ENCODE peak calls at places on chromosomes 2 and 18, in eight cellular contexts. One of them, this sample, is unnamed.

GRCh38 chr2:178237488-178238143 is 43.3 kb downstream of the OSBPL6 start:
- DNase-seq in OCI-LY7: no peak
- DNase-seq in stimulated activated CD4-positive, alpha-beta T cell treated with anti-CD3 and anti-CD28 coated beads, Interleukin-4, amount 100 ng/mL, for 48 hours: no peak
- DNase-seq in activated CD8-positive, alpha-beta memory T cell treated with anti-CD3 and anti-CD28 coated beads, Interleukin-2, amount 50 U/mL, for 48 hours: no peak
- DNase-seq in central memory CD4-positive, alpha-beta T cell: no peak
- DNase-seq in cardiac fibroblast: peak; percentile 9
- DNase-seq in activated CD4-positive, CD25-positive, alpha-beta regulatory T cell: no peak
- DNase-seq in WTC11: no peak
- DNase-seq in this sample: no peak

GRCh38 chr2:69797836-69798465 is 31.5 kb upstream of the GMCL1 start:
- DNase-seq in activated CD8-positive, alpha-beta memory T cell treated with anti-CD3 and anti-CD28 coated beads, Interleukin-2, amount 50 U/mL, for 48 hours: no peak
- DNase-seq in stimulated activated CD4-positive, alpha-beta T cell treated with anti-CD3 and anti-CD28 coated beads, Interleukin-4, amount 100 ng/mL, for 48 hours: no peak
- DNase-seq in WTC11: no peak
- DNase-seq in central memory CD4-positive, alpha-beta T cell: no peak
- DNase-seq in activated CD4-positive, CD25-positive, alpha-beta regulatory T cell: no peak
- DNase-seq in OCI-LY7: no peak
- DNase-seq in cardiac fibroblast: peak; percentile 36
- DNase-seq in this sample: no peak

GRCh38 chr2:29047083-29047840 is 27.1 kb downstream of the PCARE start:
- DNase-seq in WTC11: no peak
- DNase-seq in activated CD4-positive, CD25-positive, alpha-beta regulatory T cell: no peak
- DNase-seq in central memory CD4-positive, alpha-beta T cell: no peak
- DNase-seq in activated CD8-positive, alpha-beta memory T cell treated with anti-CD3 and anti-CD28 coated beads, Interleukin-2, amount 50 U/mL, for 48 hours: no peak
- DNase-seq in OCI-LY7: no peak
- DNase-seq in stimulated activated CD4-positive, alpha-beta T cell treated with anti-CD3 and anti-CD28 coated beads, Interleukin-4, amount 100 ng/mL, for 48 hours: no peak
- DNase-seq in cardiac fibroblast: no peak
- DNase-seq in this sample: no peak

GRCh38 chr18:27656167-27656778 is 471.2 kb upstream of the CHST9 start:
- DNase-seq in activated CD8-positive, alpha-beta memory T cell treated with anti-CD3 and anti-CD28 coated beads, Interleukin-2, amount 50 U/mL, for 48 hours: no peak
- DNase-seq in cardiac fibroblast: peak; percentile 44
- DNase-seq in OCI-LY7: no peak
- DNase-seq in central memory CD4-positive, alpha-beta T cell: no peak
- DNase-seq in WTC11: no peak
- DNase-seq in stimulated activated CD4-positive, alpha-beta T cell treated with anti-CD3 and anti-CD28 coated beads, Interleukin-4, amount 100 ng/mL, for 48 hours: no peak
- DNase-seq in activated CD4-positive, CD25-positive, alpha-beta regulatory T cell: no peak
- DNase-seq in this sample: no peak

GRCh38 chr2:232411901-232412629 is 5.4 kb downstream of the ALPG start:
- DNase-seq in stimulated activated CD4-positive, alpha-beta T cell treated with anti-CD3 and anti-CD28 coated beads, Interleukin-4, amount 100 ng/mL, for 48 hours: no peak
- DNase-seq in activated CD4-positive, CD25-positive, alpha-beta regulatory T cell: no peak
- DNase-seq in OCI-LY7: no peak
- DNase-seq in WTC11: no peak
- DNase-seq in central memory CD4-positive, alpha-beta T cell: no peak
- DNase-seq in activated CD8-positive, alpha-beta memory T cell treated with anti-CD3 and anti-CD28 coated beads, Interleukin-2, amount 50 U/mL, for 48 hours: no peak
- DNase-seq in cardiac fibroblast: no peak
- DNase-seq in this sample: no peak

GRCh38 chr18:46833899-46834298 is 77.0 kb upstream of the ST8SIA5 start:
- DNase-seq in activated CD4-positive, CD25-positive, alpha-beta regulatory T cell: no peak
- DNase-seq in activated CD8-positive, alpha-beta memory T cell treated with anti-CD3 and anti-CD28 coated beads, Interleukin-2, amount 50 U/mL, for 48 hours: no peak
- DNase-seq in central memory CD4-positive, alpha-beta T cell: no peak
- DNase-seq in OCI-LY7: no peak
- DNase-seq in stimulated activated CD4-positive, alpha-beta T cell treated with anti-CD3 and anti-CD28 coated beads, Interleukin-4, amount 100 ng/mL, for 48 hours: no peak
- DNase-seq in cardiac fibroblast: no peak
- DNase-seq in WTC11: no peak
- DNase-seq in this sample: no peak

GRCh38 chr2:3451926-3452671 is 67.2 kb downstream of the ADI1 start:
- DNase-seq in WTC11: no peak
- DNase-seq in OCI-LY7: no peak
- DNase-seq in stimulated activated CD4-positive, alpha-beta T cell treated with anti-CD3 and anti-CD28 coated beads, Interleukin-4, amount 100 ng/mL, for 48 hours: no peak
- DNase-seq in activated CD8-positive, alpha-beta memory T cell treated with anti-CD3 and anti-CD28 coated beads, Interleukin-2, amount 50 U/mL, for 48 hours: peak; percentile 43
- DNase-seq in central memory CD4-positive, alpha-beta T cell: no peak
- DNase-seq in cardiac fibroblast: no peak
- DNase-seq in activated CD4-positive, CD25-positive, alpha-beta regulatory T cell: no peak
- DNase-seq in this sample: no peak

GRCh38 chr18:60471652-60472051 is 99.1 kb upstream of the MC4R start:
- DNase-seq in WTC11: no peak
- DNase-seq in activated CD4-positive, CD25-positive, alpha-beta regulatory T cell: no peak
- DNase-seq in cardiac fibroblast: peak; percentile 60
- DNase-seq in OCI-LY7: no peak
- DNase-seq in activated CD8-positive, alpha-beta memory T cell treated with anti-CD3 and anti-CD28 coated beads, Interleukin-2, amount 50 U/mL, for 48 hours: no peak
- DNase-seq in stimulated activated CD4-positive, alpha-beta T cell treated with anti-CD3 and anti-CD28 coated beads, Interleukin-4, amount 100 ng/mL, for 48 hours: no peak
- DNase-seq in central memory CD4-positive, alpha-beta T cell: no peak
- DNase-seq in this sample: no peak

GRCh38 chr18:57040175-57040574 is 106.7 kb upstream of the BOD1L2 start:
- DNase-seq in OCI-LY7: no peak
- DNase-seq in activated CD4-positive, CD25-positive, alpha-beta regulatory T cell: no peak
- DNase-seq in activated CD8-positive, alpha-beta memory T cell treated with anti-CD3 and anti-CD28 coated beads, Interleukin-2, amount 50 U/mL, for 48 hours: no peak
- DNase-seq in cardiac fibroblast: no peak
- DNase-seq in central memory CD4-positive, alpha-beta T cell: no peak
- DNase-seq in stimulated activated CD4-positive, alpha-beta T cell treated with anti-CD3 and anti-CD28 coated beads, Interleukin-4, amount 100 ng/mL, for 48 hours: no peak
- DNase-seq in WTC11: no peak
- DNase-seq in this sample: no peak

GRCh38 chr2:30072250-30072842 is 74.5 kb upstream of the YPEL5 start:
- DNase-seq in WTC11: peak; percentile 81
- DNase-seq in cardiac fibroblast: peak; percentile 82
- DNase-seq in central memory CD4-positive, alpha-beta T cell: peak; percentile 31
- DNase-seq in activated CD8-positive, alpha-beta memory T cell treated with anti-CD3 and anti-CD28 coated beads, Interleukin-2, amount 50 U/mL, for 48 hours: peak; percentile 75
- DNase-seq in OCI-LY7: peak; percentile 70
- DNase-seq in stimulated activated CD4-positive, alpha-beta T cell treated with anti-CD3 and anti-CD28 coated beads, Interleukin-4, amount 100 ng/mL, for 48 hours: peak; percentile 42
- DNase-seq in activated CD4-positive, CD25-positive, alpha-beta regulatory T cell: no peak
- DNase-seq in this sample: peak; percentile 70

GRCh38 chr2:73225513-73226360 is 7.3 kb downstream of the PRADC1 start:
- DNase-seq in stimulated activated CD4-positive, alpha-beta T cell treated with anti-CD3 and anti-CD28 coated beads, Interleukin-4, amount 100 ng/mL, for 48 hours: no peak
- DNase-seq in activated CD8-positive, alpha-beta memory T cell treated with anti-CD3 and anti-CD28 coated beads, Interleukin-2, amount 50 U/mL, for 48 hours: no peak
- DNase-seq in WTC11: no peak
- DNase-seq in activated CD4-positive, CD25-positive, alpha-beta regulatory T cell: no peak
- DNase-seq in OCI-LY7: no peak
- DNase-seq in cardiac fibroblast: no peak
- DNase-seq in central memory CD4-positive, alpha-beta T cell: no peak
- DNase-seq in this sample: no peak

GRCh38 chr2:12619975-12620374 is 96.8 kb upstream of the TRIB2 start:
- DNase-seq in activated CD8-positive, alpha-beta memory T cell treated with anti-CD3 and anti-CD28 coated beads, Interleukin-2, amount 50 U/mL, for 48 hours: no peak
- DNase-seq in central memory CD4-positive, alpha-beta T cell: no peak
- DNase-seq in OCI-LY7: no peak
- DNase-seq in WTC11: no peak
- DNase-seq in stimulated activated CD4-positive, alpha-beta T cell treated with anti-CD3 and anti-CD28 coated beads, Interleukin-4, amount 100 ng/mL, for 48 hours: no peak
- DNase-seq in cardiac fibroblast: peak; percentile 92
- DNase-seq in activated CD4-positive, CD25-positive, alpha-beta regulatory T cell: no peak
- DNase-seq in this sample: no peak

GRCh38 chr2:239991689-239992314 is 33.3 kb downstream of the NDUFA10 start:
- DNase-seq in activated CD4-positive, CD25-positive, alpha-beta regulatory T cell: no peak
- DNase-seq in activated CD8-positive, alpha-beta memory T cell treated with anti-CD3 and anti-CD28 coated beads, Interleukin-2, amount 50 U/mL, for 48 hours: no peak
- DNase-seq in central memory CD4-positive, alpha-beta T cell: peak; percentile 39
- DNase-seq in WTC11: no peak
- DNase-seq in stimulated activated CD4-positive, alpha-beta T cell treated with anti-CD3 and anti-CD28 coated beads, Interleukin-4, amount 100 ng/mL, for 48 hours: no peak
- DNase-seq in cardiac fibroblast: peak; percentile 78
- DNase-seq in OCI-LY7: peak; percentile 62
- DNase-seq in this sample: peak; percentile 48

GRCh38 chr2:101311390-101312019 is 3.0 kb upstream of the RNF149 start:
- DNase-seq in central memory CD4-positive, alpha-beta T cell: peak; percentile 67
- DNase-seq in cardiac fibroblast: no peak
- DNase-seq in activated CD8-positive, alpha-beta memory T cell treated with anti-CD3 and anti-CD28 coated beads, Interleukin-2, amount 50 U/mL, for 48 hours: no peak
- DNase-seq in WTC11: no peak
- DNase-seq in OCI-LY7: no peak
- DNase-seq in activated CD4-positive, CD25-positive, alpha-beta regulatory T cell: no peak
- DNase-seq in stimulated activated CD4-positive, alpha-beta T cell treated with anti-CD3 and anti-CD28 coated beads, Interleukin-4, amount 100 ng/mL, for 48 hours: no peak
- DNase-seq in this sample: peak; percentile 62

GRCh38 chr18:3619746-3620145 is 169.8 kb downstream of the TGIF1 start:
- DNase-seq in activated CD8-positive, alpha-beta memory T cell treated with anti-CD3 and anti-CD28 coated beads, Interleukin-2, amount 50 U/mL, for 48 hours: no peak
- DNase-seq in cardiac fibroblast: no peak
- DNase-seq in activated CD4-positive, CD25-positive, alpha-beta regulatory T cell: no peak
- DNase-seq in WTC11: no peak
- DNase-seq in OCI-LY7: no peak
- DNase-seq in central memory CD4-positive, alpha-beta T cell: no peak
- DNase-seq in stimulated activated CD4-positive, alpha-beta T cell treated with anti-CD3 and anti-CD28 coated beads, Interleukin-4, amount 100 ng/mL, for 48 hours: no peak
- DNase-seq in this sample: no peak

GRCh38 chr2:222782201-222782600 is 78.6 kb upstream of the ACSL3 start:
- DNase-seq in OCI-LY7: no peak
- DNase-seq in cardiac fibroblast: peak; percentile 37
- DNase-seq in activated CD8-positive, alpha-beta memory T cell treated with anti-CD3 and anti-CD28 coated beads, Interleukin-2, amount 50 U/mL, for 48 hours: no peak
- DNase-seq in activated CD4-positive, CD25-positive, alpha-beta regulatory T cell: no peak
- DNase-seq in WTC11: no peak
- DNase-seq in central memory CD4-positive, alpha-beta T cell: no peak
- DNase-seq in stimulated activated CD4-positive, alpha-beta T cell treated with anti-CD3 and anti-CD28 coated beads, Interleukin-4, amount 100 ng/mL, for 48 hours: no peak
- DNase-seq in this sample: no peak

GRCh38 chr18:68454511-68455228 is 260.2 kb downstream of the TMX3 start:
- DNase-seq in central memory CD4-positive, alpha-beta T cell: no peak
- DNase-seq in WTC11: no peak
- DNase-seq in activated CD8-positive, alpha-beta memory T cell treated with anti-CD3 and anti-CD28 coated beads, Interleukin-2, amount 50 U/mL, for 48 hours: no peak
- DNase-seq in stimulated activated CD4-positive, alpha-beta T cell treated with anti-CD3 and anti-CD28 coated beads, Interleukin-4, amount 100 ng/mL, for 48 hours: no peak
- DNase-seq in cardiac fibroblast: peak; percentile 84
- DNase-seq in OCI-LY7: no peak
- DNase-seq in activated CD4-positive, CD25-positive, alpha-beta regulatory T cell: no peak
- DNase-seq in this sample: no peak

GRCh38 chr18:8424481-8424880 is 184.8 kb upstream of the RAB12 start:
- DNase-seq in central memory CD4-positive, alpha-beta T cell: no peak
- DNase-seq in WTC11: no peak
- DNase-seq in stimulated activated CD4-positive, alpha-beta T cell treated with anti-CD3 and anti-CD28 coated beads, Interleukin-4, amount 100 ng/mL, for 48 hours: no peak
- DNase-seq in OCI-LY7: no peak
- DNase-seq in activated CD4-positive, CD25-positive, alpha-beta regulatory T cell: no peak
- DNase-seq in activated CD8-positive, alpha-beta memory T cell treated with anti-CD3 and anti-CD28 coated beads, Interleukin-2, amount 50 U/mL, for 48 hours: no peak
- DNase-seq in cardiac fibroblast: no peak
- DNase-seq in this sample: no peak

GRCh38 chr2:238141541-238142318 is 3.3 kb downstream of the KLHL30 start:
- DNase-seq in activated CD4-positive, CD25-positive, alpha-beta regulatory T cell: no peak
- DNase-seq in stimulated activated CD4-positive, alpha-beta T cell treated with anti-CD3 and anti-CD28 coated beads, Interleukin-4, amount 100 ng/mL, for 48 hours: no peak
- DNase-seq in WTC11: no peak
- DNase-seq in cardiac fibroblast: no peak
- DNase-seq in OCI-LY7: no peak
- DNase-seq in central memory CD4-positive, alpha-beta T cell: no peak
- DNase-seq in activated CD8-positive, alpha-beta memory T cell treated with anti-CD3 and anti-CD28 coated beads, Interleukin-2, amount 50 U/mL, for 48 hours: no peak
- DNase-seq in this sample: peak; percentile 54

GRCh38 chr2:7986431-7986830 is 695.4 kb upstream of the ID2 start:
- DNase-seq in central memory CD4-positive, alpha-beta T cell: no peak
- DNase-seq in WTC11: no peak
- DNase-seq in activated CD8-positive, alpha-beta memory T cell treated with anti-CD3 and anti-CD28 coated beads, Interleukin-2, amount 50 U/mL, for 48 hours: no peak
- DNase-seq in activated CD4-positive, CD25-positive, alpha-beta regulatory T cell: no peak
- DNase-seq in cardiac fibroblast: no peak
- DNase-seq in OCI-LY7: no peak
- DNase-seq in stimulated activated CD4-positive, alpha-beta T cell treated with anti-CD3 and anti-CD28 coated beads, Interleukin-4, amount 100 ng/mL, for 48 hours: no peak
- DNase-seq in this sample: no peak

GRCh38 chr2:121736140-121736461 is 574 bp downstream of the NIFK start:
- DNase-seq in OCI-LY7: peak; percentile 14
- DNase-seq in central memory CD4-positive, alpha-beta T cell: no peak
- DNase-seq in WTC11: no peak
- DNase-seq in activated CD4-positive, CD25-positive, alpha-beta regulatory T cell: no peak
- DNase-seq in stimulated activated CD4-positive, alpha-beta T cell treated with anti-CD3 and anti-CD28 coated beads, Interleukin-4, amount 100 ng/mL, for 48 hours: no peak
- DNase-seq in activated CD8-positive, alpha-beta memory T cell treated with anti-CD3 and anti-CD28 coated beads, Interleukin-2, amount 50 U/mL, for 48 hours: no peak
- DNase-seq in cardiac fibroblast: no peak
- DNase-seq in this sample: no peak

GRCh38 chr2:7517122-7517487 is 599.9 kb downstream of the RNF144A start:
- DNase-seq in activated CD8-positive, alpha-beta memory T cell treated with anti-CD3 and anti-CD28 coated beads, Interleukin-2, amount 50 U/mL, for 48 hours: no peak
- DNase-seq in activated CD4-positive, CD25-positive, alpha-beta regulatory T cell: no peak
- DNase-seq in cardiac fibroblast: no peak
- DNase-seq in central memory CD4-positive, alpha-beta T cell: peak; percentile 10
- DNase-seq in stimulated activated CD4-positive, alpha-beta T cell treated with anti-CD3 and anti-CD28 coated beads, Interleukin-4, amount 100 ng/mL, for 48 hours: no peak
- DNase-seq in WTC11: no peak
- DNase-seq in OCI-LY7: no peak
- DNase-seq in this sample: no peak

GRCh38 chr2:30382995-30383394 is 64.1 kb upstream of the LCLAT1 start:
- DNase-seq in WTC11: no peak
- DNase-seq in stimulated activated CD4-positive, alpha-beta T cell treated with anti-CD3 and anti-CD28 coated beads, Interleukin-4, amount 100 ng/mL, for 48 hours: no peak
- DNase-seq in activated CD4-positive, CD25-positive, alpha-beta regulatory T cell: no peak
- DNase-seq in cardiac fibroblast: no peak
- DNase-seq in OCI-LY7: no peak
- DNase-seq in activated CD8-positive, alpha-beta memory T cell treated with anti-CD3 and anti-CD28 coated beads, Interleukin-2, amount 50 U/mL, for 48 hours: no peak
- DNase-seq in central memory CD4-positive, alpha-beta T cell: no peak
- DNase-seq in this sample: no peak

GRCh38 chr2:17588031-17588430 is 47.5 kb downstream of the VSNL1 start:
- DNase-seq in OCI-LY7: no peak
- DNase-seq in activated CD4-positive, CD25-positive, alpha-beta regulatory T cell: no peak
- DNase-seq in central memory CD4-positive, alpha-beta T cell: no peak
- DNase-seq in cardiac fibroblast: no peak
- DNase-seq in stimulated activated CD4-positive, alpha-beta T cell treated with anti-CD3 and anti-CD28 coated beads, Interleukin-4, amount 100 ng/mL, for 48 hours: no peak
- DNase-seq in WTC11: no peak
- DNase-seq in activated CD8-positive, alpha-beta memory T cell treated with anti-CD3 and anti-CD28 coated beads, Interleukin-2, amount 50 U/mL, for 48 hours: no peak
- DNase-seq in this sample: no peak

GRCh38 chr2:160464017-160464416 is 29.6 kb downstream of the RBMS1 start:
- DNase-seq in activated CD8-positive, alpha-beta memory T cell treated with anti-CD3 and anti-CD28 coated beads, Interleukin-2, amount 50 U/mL, for 48 hours: no peak
- DNase-seq in stimulated activated CD4-positive, alpha-beta T cell treated with anti-CD3 and anti-CD28 coated beads, Interleukin-4, amount 100 ng/mL, for 48 hours: no peak
- DNase-seq in cardiac fibroblast: no peak
- DNase-seq in central memory CD4-positive, alpha-beta T cell: no peak
- DNase-seq in WTC11: no peak
- DNase-seq in OCI-LY7: no peak
- DNase-seq in activated CD4-positive, CD25-positive, alpha-beta regulatory T cell: no peak
- DNase-seq in this sample: no peak

GRCh38 chr2:211944572-211944971 is 594.0 kb downstream of the ERBB4 start:
- DNase-seq in central memory CD4-positive, alpha-beta T cell: no peak
- DNase-seq in cardiac fibroblast: no peak
- DNase-seq in WTC11: peak; percentile 35
- DNase-seq in stimulated activated CD4-positive, alpha-beta T cell treated with anti-CD3 and anti-CD28 coated beads, Interleukin-4, amount 100 ng/mL, for 48 hours: no peak
- DNase-seq in OCI-LY7: peak; percentile 19
- DNase-seq in activated CD8-positive, alpha-beta memory T cell treated with anti-CD3 and anti-CD28 coated beads, Interleukin-2, amount 50 U/mL, for 48 hours: no peak
- DNase-seq in activated CD4-positive, CD25-positive, alpha-beta regulatory T cell: no peak
- DNase-seq in this sample: no peak

GRCh38 chr2:147663153-147663961 is 181.5 kb upstream of the ACVR2A start:
- DNase-seq in WTC11: no peak
- DNase-seq in activated CD8-positive, alpha-beta memory T cell treated with anti-CD3 and anti-CD28 coated beads, Interleukin-2, amount 50 U/mL, for 48 hours: no peak
- DNase-seq in stimulated activated CD4-positive, alpha-beta T cell treated with anti-CD3 and anti-CD28 coated beads, Interleukin-4, amount 100 ng/mL, for 48 hours: no peak
- DNase-seq in cardiac fibroblast: no peak
- DNase-seq in activated CD4-positive, CD25-positive, alpha-beta regulatory T cell: no peak
- DNase-seq in central memory CD4-positive, alpha-beta T cell: peak; percentile 63
- DNase-seq in OCI-LY7: no peak
- DNase-seq in this sample: no peak

GRCh38 chr2:180258579-180258978 is 251.5 kb upstream of the CWC22 start:
- DNase-seq in central memory CD4-positive, alpha-beta T cell: no peak
- DNase-seq in stimulated activated CD4-positive, alpha-beta T cell treated with anti-CD3 and anti-CD28 coated beads, Interleukin-4, amount 100 ng/mL, for 48 hours: no peak
- DNase-seq in activated CD4-positive, CD25-positive, alpha-beta regulatory T cell: no peak
- DNase-seq in cardiac fibroblast: no peak
- DNase-seq in activated CD8-positive, alpha-beta memory T cell treated with anti-CD3 and anti-CD28 coated beads, Interleukin-2, amount 50 U/mL, for 48 hours: no peak
- DNase-seq in WTC11: no peak
- DNase-seq in OCI-LY7: no peak
- DNase-seq in this sample: no peak

GRCh38 chr18:8003878-8004675 is 437.0 kb downstream of the PTPRM start:
- DNase-seq in activated CD4-positive, CD25-positive, alpha-beta regulatory T cell: no peak
- DNase-seq in WTC11: no peak
- DNase-seq in OCI-LY7: no peak
- DNase-seq in activated CD8-positive, alpha-beta memory T cell treated with anti-CD3 and anti-CD28 coated beads, Interleukin-2, amount 50 U/mL, for 48 hours: no peak
- DNase-seq in cardiac fibroblast: peak; percentile 77
- DNase-seq in stimulated activated CD4-positive, alpha-beta T cell treated with anti-CD3 and anti-CD28 coated beads, Interleukin-4, amount 100 ng/mL, for 48 hours: no peak
- DNase-seq in central memory CD4-positive, alpha-beta T cell: no peak
- DNase-seq in this sample: no peak

GRCh38 chr18:32730620-32731021 is 42.2 kb downstream of the KLHL14 start:
- DNase-seq in WTC11: no peak
- DNase-seq in activated CD4-positive, CD25-positive, alpha-beta regulatory T cell: no peak
- DNase-seq in OCI-LY7: peak; percentile 45
- DNase-seq in central memory CD4-positive, alpha-beta T cell: no peak
- DNase-seq in stimulated activated CD4-positive, alpha-beta T cell treated with anti-CD3 and anti-CD28 coated beads, Interleukin-4, amount 100 ng/mL, for 48 hours: no peak
- DNase-seq in cardiac fibroblast: peak; percentile 0
- DNase-seq in activated CD8-positive, alpha-beta memory T cell treated with anti-CD3 and anti-CD28 coated beads, Interleukin-2, amount 50 U/mL, for 48 hours: no peak
- DNase-seq in this sample: no peak

GRCh38 chr2:184346338-184346862 is 251.9 kb upstream of the ZNF804A start:
- DNase-seq in activated CD4-positive, CD25-positive, alpha-beta regulatory T cell: no peak
- DNase-seq in WTC11: no peak
- DNase-seq in central memory CD4-positive, alpha-beta T cell: no peak
- DNase-seq in OCI-LY7: no peak
- DNase-seq in stimulated activated CD4-positive, alpha-beta T cell treated with anti-CD3 and anti-CD28 coated beads, Interleukin-4, amount 100 ng/mL, for 48 hours: no peak
- DNase-seq in activated CD8-positive, alpha-beta memory T cell treated with anti-CD3 and anti-CD28 coated beads, Interleukin-2, amount 50 U/mL, for 48 hours: no peak
- DNase-seq in cardiac fibroblast: no peak
- DNase-seq in this sample: no peak

GRCh38 chr18:2932247-2933181 is 80.4 kb downstream of the LPIN2 start:
- DNase-seq in central memory CD4-positive, alpha-beta T cell: peak; percentile 70
- DNase-seq in cardiac fibroblast: peak; percentile 83
- DNase-seq in OCI-LY7: peak; percentile 81
- DNase-seq in WTC11: peak; percentile 38
- DNase-seq in stimulated activated CD4-positive, alpha-beta T cell treated with anti-CD3 and anti-CD28 coated beads, Interleukin-4, amount 100 ng/mL, for 48 hours: no peak
- DNase-seq in activated CD4-positive, CD25-positive, alpha-beta regulatory T cell: no peak
- DNase-seq in activated CD8-positive, alpha-beta memory T cell treated with anti-CD3 and anti-CD28 coated beads, Interleukin-2, amount 50 U/mL, for 48 hours: no peak
- DNase-seq in this sample: peak; percentile 62

GRCh38 chr2:233544079-233544690 is 22.4 kb downstream of the USP40 start:
- DNase-seq in activated CD4-positive, CD25-positive, alpha-beta regulatory T cell: no peak
- DNase-seq in OCI-LY7: no peak
- DNase-seq in stimulated activated CD4-positive, alpha-beta T cell treated with anti-CD3 and anti-CD28 coated beads, Interleukin-4, amount 100 ng/mL, for 48 hours: no peak
- DNase-seq in central memory CD4-positive, alpha-beta T cell: no peak
- DNase-seq in activated CD8-positive, alpha-beta memory T cell treated with anti-CD3 and anti-CD28 coated beads, Interleukin-2, amount 50 U/mL, for 48 hours: no peak
- DNase-seq in WTC11: no peak
- DNase-seq in cardiac fibroblast: no peak
- DNase-seq in this sample: no peak

GRCh38 chr2:188978291-188979081 is 4.3 kb downstream of the COL3A1 start:
- DNase-seq in OCI-LY7: no peak
- DNase-seq in WTC11: no peak
- DNase-seq in central memory CD4-positive, alpha-beta T cell: no peak
- DNase-seq in cardiac fibroblast: peak; percentile 88
- DNase-seq in stimulated activated CD4-positive, alpha-beta T cell treated with anti-CD3 and anti-CD28 coated beads, Interleukin-4, amount 100 ng/mL, for 48 hours: no peak
- DNase-seq in activated CD4-positive, CD25-positive, alpha-beta regulatory T cell: no peak
- DNase-seq in activated CD8-positive, alpha-beta memory T cell treated with anti-CD3 and anti-CD28 coated beads, Interleukin-2, amount 50 U/mL, for 48 hours: no peak
- DNase-seq in this sample: peak; percentile 43

This sample was measured in HepG2.